ENCODE peak calls at places on chromosome 22, in nine cellular contexts. C is ELR; H is T-cell; Q is activated CD4-positive, alpha-beta T cell treated with anti-CD3 and anti-CD28 coated beads, Interleukin-2, amount 10 ng/mL, durations not matched to agents 7 days and 5 days; B is left ventricle myocardium superior; G is substantia nigra; V is choroid plexus epithelial cell; N is HFF-Myc; F is iris pigment epithelial cell. X is an unnamed sample.

GRCh38 chr22:44831885-44832284 is 79.5 kb downstream of the ARHGAP8 start:
- DNase-seq in C (no peak), H (no peak), Q (no peak), B (no peak), G (no peak), V (no peak), N (no peak), F (no peak), X (no peak)

GRCh38 chr22:32311551-32312071 is 46.1 kb upstream of the RFPL3 start:
- DNase-seq in C (no peak), H (no peak), Q (no peak), B (no peak), G (no peak), V (peak), N (no peak), F (no peak), X (no peak)

GRCh38 chr22:21590809-21591641 is 23.5 kb downstream of the UBE2L3 start:
- DNase-seq in C (no peak), H (no peak), Q (no peak), B (no peak), G (no peak), V (no peak), N (no peak), F (no peak), X (no peak)

GRCh38 chr22:19126874-19127273 is 4.2 kb upstream of the TSSK2 start:
- DNase-seq in C (no peak), H (no peak), Q (no peak), B (no peak), G (no peak), V (no peak), N (no peak), F (no peak), X (no peak)

GRCh38 chr22:30426395-30427353 is 1.1 kb downstream of the MTFP1 start:
- DNase-seq in C (peak), H (peak), Q (peak), B (peak), G (no peak), V (peak), N (no peak), F (peak), X (peak)

GRCh38 chr22:19463491-19464469 is 15.2 kb downstream of the UFD1 start:
- DNase-seq in C (peak), H (no peak), Q (no peak), B (peak), G (no peak), V (peak), N (peak), F (peak), X (no peak)

GRCh38 chr22:17903564-17904295 is 120.6 kb downstream of the MICAL3 start:
- DNase-seq in C (no peak), H (no peak), Q (no peak), B (peak), G (no peak), V (no peak), N (no peak), F (no peak), X (no peak)

GRCh38 chr22:49282596-49282995 is 545.1 kb downstream of the BRD1 start:
- DNase-seq in C (no peak), H (no peak), Q (no peak), B (no peak), G (no peak), V (no peak), N (no peak), F (no peak), X (no peak)

GRCh38 chr22:37112084-37112728 is 2.7 kb upstream of the TMPRSS6 start:
- DNase-seq in C (no peak), H (no peak), Q (no peak), B (no peak), G (no peak), V (no peak), N (no peak), F (no peak), X (no peak)

GRCh38 chr22:23718371-23719165 is 27.8 kb downstream of the RGL4 start:
- DNase-seq in C (no peak), H (no peak), Q (no peak), B (no peak), G (no peak), V (no peak), N (no peak), F (no peak), X (no peak)

GRCh38 chr22:39800790-39801540 is 92.6 kb downstream of the ENTHD1 start:
- DNase-seq in C (no peak), H (no peak), Q (no peak), B (no peak), G (no peak), V (no peak), N (no peak), F (no peak), X (no peak)

GRCh38 chr22:36471341-36471821 is 10.1 kb downstream of the TXN2 start:
- DNase-seq in C (peak), H (no peak), Q (no peak), B (no peak), G (no peak), V (peak), N (no peak), F (peak), X (no peak)

GRCh38 chr22:23249506-23250423 is 69.5 kb downstream of the BCR start:
- DNase-seq in C (no peak), H (no peak), Q (peak), B (no peak), G (no peak), V (no peak), N (no peak), F (no peak), X (no peak)

GRCh38 chr22:41822289-41823057 is 10.4 kb upstream of the SREBF2 start:
- DNase-seq in C (peak), H (peak), Q (peak), B (no peak), G (no peak), V (peak), N (peak), F (peak), X (no peak)